ENCODE peak calls at places on chromosomes 2 and 18, in eight cellular contexts. One of them, this sample, is unnamed.

GRCh38 chr2:74536166-74536950 is 6.6 kb downstream of the HTRA2 start:
- DNase-seq in GM23338: no peak
- DNase-seq in mammary epithelial cell: no peak
- DNase-seq in effector memory CD4-positive, alpha-beta T cell: no peak
- DNase-seq in CD4-positive, alpha-beta memory T cell: no peak
- DNase-seq in suprapubic skin: no peak
- DNase-seq in pancreas: peak; percentile 43
- DNase-seq in SK-N-SH: no peak
- DNase-seq in this sample: no peak

GRCh38 chr2:58427572-58428285 is 186.6 kb upstream of the FANCL start:
- DNase-seq in SK-N-SH: peak; percentile 51
- DNase-seq in GM23338: peak; percentile 69
- DNase-seq in suprapubic skin: no peak
- DNase-seq in pancreas: peak; percentile 68
- DNase-seq in mammary epithelial cell: peak; percentile 18
- DNase-seq in effector memory CD4-positive, alpha-beta T cell: no peak
- DNase-seq in CD4-positive, alpha-beta memory T cell: no peak
- DNase-seq in this sample: no peak

GRCh38 chr2:50514881-50515280 is 517.1 kb downstream of the NRXN1 start:
- DNase-seq in CD4-positive, alpha-beta memory T cell: no peak
- DNase-seq in pancreas: no peak
- DNase-seq in effector memory CD4-positive, alpha-beta T cell: no peak
- DNase-seq in suprapubic skin: no peak
- DNase-seq in SK-N-SH: no peak
- DNase-seq in GM23338: peak; percentile 71
- DNase-seq in mammary epithelial cell: no peak
- DNase-seq in this sample: no peak

GRCh38 chr2:118186110-118186857 is 98.0 kb downstream of the INSIG2 start:
- DNase-seq in effector memory CD4-positive, alpha-beta T cell: peak; percentile 68
- DNase-seq in SK-N-SH: peak; percentile 94
- DNase-seq in suprapubic skin: peak; percentile 93
- DNase-seq in GM23338: peak; percentile 93
- DNase-seq in pancreas: peak; percentile 92
- DNase-seq in CD4-positive, alpha-beta memory T cell: peak; percentile 88
- DNase-seq in mammary epithelial cell: peak; percentile 56
- DNase-seq in this sample: peak; percentile 91

GRCh38 chr2:107984667-107985066 is 1.7 kb upstream of the SLC5A7 start:
- DNase-seq in suprapubic skin: no peak
- DNase-seq in effector memory CD4-positive, alpha-beta T cell: no peak
- DNase-seq in GM23338: no peak
- DNase-seq in mammary epithelial cell: no peak
- DNase-seq in SK-N-SH: no peak
- DNase-seq in pancreas: no peak
- DNase-seq in CD4-positive, alpha-beta memory T cell: no peak
- DNase-seq in this sample: no peak

GRCh38 chr2:150528861-150529801 is 41.7 kb upstream of the RND3 start:
- DNase-seq in suprapubic skin: no peak
- DNase-seq in pancreas: no peak
- DNase-seq in mammary epithelial cell: peak; percentile 95
- DNase-seq in GM23338: peak; percentile 10
- DNase-seq in CD4-positive, alpha-beta memory T cell: no peak
- DNase-seq in effector memory CD4-positive, alpha-beta T cell: no peak
- DNase-seq in SK-N-SH: no peak
- DNase-seq in this sample: no peak

GRCh38 chr2:218368621-218369153 is 12.0 kb downstream of the CATIP start:
- DNase-seq in effector memory CD4-positive, alpha-beta T cell: no peak
- DNase-seq in CD4-positive, alpha-beta memory T cell: no peak
- DNase-seq in mammary epithelial cell: no peak
- DNase-seq in GM23338: peak; percentile 72
- DNase-seq in SK-N-SH: no peak
- DNase-seq in pancreas: no peak
- DNase-seq in suprapubic skin: no peak
- DNase-seq in this sample: peak; percentile 74

GRCh38 chr2:120228503-120228902 is 5.3 kb upstream of the TMEM185B start:
- DNase-seq in GM23338: no peak
- DNase-seq in CD4-positive, alpha-beta memory T cell: no peak
- DNase-seq in SK-N-SH: no peak
- DNase-seq in pancreas: peak; percentile 21
- DNase-seq in mammary epithelial cell: no peak
- DNase-seq in effector memory CD4-positive, alpha-beta T cell: no peak
- DNase-seq in suprapubic skin: peak; percentile 40
- DNase-seq in this sample: no peak

GRCh38 chr2:29632018-29632417 is 289.4 kb downstream of the ALK start:
- DNase-seq in CD4-positive, alpha-beta memory T cell: no peak
- DNase-seq in GM23338: no peak
- DNase-seq in effector memory CD4-positive, alpha-beta T cell: no peak
- DNase-seq in suprapubic skin: no peak
- DNase-seq in mammary epithelial cell: peak; percentile 62
- DNase-seq in SK-N-SH: no peak
- DNase-seq in pancreas: no peak
- DNase-seq in this sample: no peak

GRCh38 chr2:196336715-196337617 is 165.6 kb upstream of the STK17B start:
- DNase-seq in pancreas: no peak
- DNase-seq in SK-N-SH: peak; percentile 54
- DNase-seq in mammary epithelial cell: peak; percentile 16
- DNase-seq in effector memory CD4-positive, alpha-beta T cell: peak; percentile 2
- DNase-seq in CD4-positive, alpha-beta memory T cell: peak; percentile 24
- DNase-seq in GM23338: peak; percentile 61
- DNase-seq in suprapubic skin: no peak
- DNase-seq in this sample: no peak

GRCh38 chr2:240507778-240508251 is 50.0 kb downstream of the ANKMY1 start:
- DNase-seq in effector memory CD4-positive, alpha-beta T cell: no peak
- DNase-seq in GM23338: no peak
- DNase-seq in suprapubic skin: no peak
- DNase-seq in mammary epithelial cell: no peak
- DNase-seq in CD4-positive, alpha-beta memory T cell: no peak
- DNase-seq in pancreas: no peak
- DNase-seq in SK-N-SH: peak; percentile 10
- DNase-seq in this sample: peak; percentile 55

GRCh38 chr2:74079522-74080341 is 68.0 kb downstream of the BOLA3 start:
- DNase-seq in GM23338: no peak
- DNase-seq in SK-N-SH: no peak
- DNase-seq in pancreas: no peak
- DNase-seq in suprapubic skin: no peak
- DNase-seq in CD4-positive, alpha-beta memory T cell: no peak
- DNase-seq in effector memory CD4-positive, alpha-beta T cell: no peak
- DNase-seq in mammary epithelial cell: no peak
- DNase-seq in this sample: no peak

GRCh38 chr2:208040199-208041171 is 15.2 kb upstream of the PLEKHM3 start:
- DNase-seq in effector memory CD4-positive, alpha-beta T cell: peak; percentile 45
- DNase-seq in pancreas: peak; percentile 79
- DNase-seq in mammary epithelial cell: peak; percentile 50
- DNase-seq in suprapubic skin: peak; percentile 75
- DNase-seq in GM23338: peak; percentile 91
- DNase-seq in CD4-positive, alpha-beta memory T cell: peak; percentile 55
- DNase-seq in SK-N-SH: peak; percentile 58
- DNase-seq in this sample: no peak

GRCh38 chr2:138787053-138787666 is 7.0 kb upstream of the NXPH2 start:
- DNase-seq in suprapubic skin: no peak
- DNase-seq in SK-N-SH: peak; percentile 49
- DNase-seq in mammary epithelial cell: peak; percentile 29
- DNase-seq in GM23338: peak; percentile 56
- DNase-seq in effector memory CD4-positive, alpha-beta T cell: no peak
- DNase-seq in CD4-positive, alpha-beta memory T cell: peak; percentile 5
- DNase-seq in pancreas: no peak
- DNase-seq in this sample: no peak

GRCh38 chr2:75549401-75550253 is 11.1 kb downstream of the EVA1A start:
- DNase-seq in mammary epithelial cell: no peak
- DNase-seq in suprapubic skin: no peak
- DNase-seq in pancreas: no peak
- DNase-seq in GM23338: no peak
- DNase-seq in CD4-positive, alpha-beta memory T cell: no peak
- DNase-seq in SK-N-SH: no peak
- DNase-seq in effector memory CD4-positive, alpha-beta T cell: no peak
- DNase-seq in this sample: no peak

GRCh38 chr2:206765242-206766056 is at the start of the genes FASTKD2 and MDH1B:
- DNase-seq in pancreas: peak; percentile 89
- DNase-seq in mammary epithelial cell: peak; percentile 96
- DNase-seq in SK-N-SH: peak; percentile 85
- DNase-seq in CD4-positive, alpha-beta memory T cell: peak; percentile 91
- DNase-seq in suprapubic skin: peak; percentile 93
- DNase-seq in GM23338: peak; percentile 93
- DNase-seq in effector memory CD4-positive, alpha-beta T cell: peak; percentile 78
- DNase-seq in this sample: peak; percentile 95

GRCh38 chr2:49294225-49294624 is 139.9 kb upstream of the FSHR start:
- DNase-seq in mammary epithelial cell: no peak
- DNase-seq in effector memory CD4-positive, alpha-beta T cell: no peak
- DNase-seq in SK-N-SH: no peak
- DNase-seq in CD4-positive, alpha-beta memory T cell: no peak
- DNase-seq in pancreas: no peak
- DNase-seq in suprapubic skin: no peak
- DNase-seq in GM23338: no peak
- DNase-seq in this sample: no peak

GRCh38 chr2:13901526-13901925 is 731.0 kb upstream of the LRATD1 start:
- DNase-seq in SK-N-SH: no peak
- DNase-seq in effector memory CD4-positive, alpha-beta T cell: no peak
- DNase-seq in pancreas: no peak
- DNase-seq in suprapubic skin: no peak
- DNase-seq in GM23338: no peak
- DNase-seq in mammary epithelial cell: no peak
- DNase-seq in CD4-positive, alpha-beta memory T cell: no peak
- DNase-seq in this sample: no peak

GRCh38 chr18:8911408-8912340 is 190.8 kb upstream of the NDUFV2 start:
- DNase-seq in effector memory CD4-positive, alpha-beta T cell: no peak
- DNase-seq in mammary epithelial cell: no peak
- DNase-seq in CD4-positive, alpha-beta memory T cell: no peak
- DNase-seq in pancreas: no peak
- DNase-seq in suprapubic skin: no peak
- DNase-seq in GM23338: no peak
- DNase-seq in SK-N-SH: no peak
- DNase-seq in this sample: no peak

GRCh38 chr18:8910186-8910585 is 192.3 kb upstream of the NDUFV2 start:
- DNase-seq in CD4-positive, alpha-beta memory T cell: no peak
- DNase-seq in mammary epithelial cell: no peak
- DNase-seq in SK-N-SH: no peak
- DNase-seq in GM23338: no peak
- DNase-seq in suprapubic skin: no peak
- DNase-seq in effector memory CD4-positive, alpha-beta T cell: no peak
- DNase-seq in pancreas: no peak
- DNase-seq in this sample: no peak

GRCh38 chr18:8910843-8911242 is 191.7 kb upstream of the NDUFV2 start:
- DNase-seq in mammary epithelial cell: no peak
- DNase-seq in suprapubic skin: no peak
- DNase-seq in SK-N-SH: no peak
- DNase-seq in effector memory CD4-positive, alpha-beta T cell: no peak
- DNase-seq in GM23338: no peak
- DNase-seq in CD4-positive, alpha-beta memory T cell: no peak
- DNase-seq in pancreas: no peak
- DNase-seq in this sample: no peak

GRCh38 chr18:8908792-8909510 is 193.5 kb upstream of the NDUFV2 start:
- DNase-seq in SK-N-SH: no peak
- DNase-seq in pancreas: no peak
- DNase-seq in GM23338: no peak
- DNase-seq in CD4-positive, alpha-beta memory T cell: no peak
- DNase-seq in suprapubic skin: no peak
- DNase-seq in mammary epithelial cell: no peak
- DNase-seq in effector memory CD4-positive, alpha-beta T cell: no peak
- DNase-seq in this sample: no peak

GRCh38 chr18:8912348-8913057 is 190.0 kb upstream of the NDUFV2 start:
- DNase-seq in pancreas: peak; percentile 55
- DNase-seq in effector memory CD4-positive, alpha-beta T cell: no peak
- DNase-seq in CD4-positive, alpha-beta memory T cell: no peak
- DNase-seq in suprapubic skin: no peak
- DNase-seq in GM23338: peak; percentile 51
- DNase-seq in mammary epithelial cell: no peak
- DNase-seq in SK-N-SH: no peak
- DNase-seq in this sample: no peak
- H3K4me3 ChIP-seq in pancreas: no peak overlapping the region
- H3K4me3 ChIP-seq in effector memory CD4-positive, alpha-beta T cell: no peak overlapping the region
- H3K4me3 ChIP-seq in CD4-positive, alpha-beta memory T cell: no peak overlapping the region
- H3K4me3 ChIP-seq in suprapubic skin: no peak overlapping the region
- H3K4me3 ChIP-seq in GM23338: no peak overlapping the region
- H3K4me3 ChIP-seq in mammary epithelial cell: no peak overlapping the region
- H3K4me3 ChIP-seq in SK-N-SH: no peak overlapping the region
- H3K4me3 ChIP-seq in this sample: no peak overlapping the region

GRCh38 chr2:27029051-27029450 is 3.7 kb upstream of the TMEM214 start:
- DNase-seq in suprapubic skin: no peak
- DNase-seq in CD4-positive, alpha-beta memory T cell: no peak
- DNase-seq in effector memory CD4-positive, alpha-beta T cell: no peak
- DNase-seq in pancreas: no peak
- DNase-seq in mammary epithelial cell: no peak
- DNase-seq in SK-N-SH: no peak
- DNase-seq in GM23338: no peak
- DNase-seq in this sample: no peak
- H3K27ac ChIP-seq in suprapubic skin: no peak overlapping the region
- H3K27ac ChIP-seq in CD4-positive, alpha-beta memory T cell: no peak overlapping the region
- H3K27ac ChIP-seq in effector memory CD4-positive, alpha-beta T cell: no peak overlapping the region
- H3K27ac ChIP-seq in pancreas: no peak overlapping the region
- H3K27ac ChIP-seq in mammary epithelial cell: no peak overlapping the region
- H3K27ac ChIP-seq in SK-N-SH: no peak overlapping the region
- H3K27ac ChIP-seq in GM23338: no peak overlapping the region
- H3K27ac ChIP-seq in this sample: no peak overlapping the region

DNA sequence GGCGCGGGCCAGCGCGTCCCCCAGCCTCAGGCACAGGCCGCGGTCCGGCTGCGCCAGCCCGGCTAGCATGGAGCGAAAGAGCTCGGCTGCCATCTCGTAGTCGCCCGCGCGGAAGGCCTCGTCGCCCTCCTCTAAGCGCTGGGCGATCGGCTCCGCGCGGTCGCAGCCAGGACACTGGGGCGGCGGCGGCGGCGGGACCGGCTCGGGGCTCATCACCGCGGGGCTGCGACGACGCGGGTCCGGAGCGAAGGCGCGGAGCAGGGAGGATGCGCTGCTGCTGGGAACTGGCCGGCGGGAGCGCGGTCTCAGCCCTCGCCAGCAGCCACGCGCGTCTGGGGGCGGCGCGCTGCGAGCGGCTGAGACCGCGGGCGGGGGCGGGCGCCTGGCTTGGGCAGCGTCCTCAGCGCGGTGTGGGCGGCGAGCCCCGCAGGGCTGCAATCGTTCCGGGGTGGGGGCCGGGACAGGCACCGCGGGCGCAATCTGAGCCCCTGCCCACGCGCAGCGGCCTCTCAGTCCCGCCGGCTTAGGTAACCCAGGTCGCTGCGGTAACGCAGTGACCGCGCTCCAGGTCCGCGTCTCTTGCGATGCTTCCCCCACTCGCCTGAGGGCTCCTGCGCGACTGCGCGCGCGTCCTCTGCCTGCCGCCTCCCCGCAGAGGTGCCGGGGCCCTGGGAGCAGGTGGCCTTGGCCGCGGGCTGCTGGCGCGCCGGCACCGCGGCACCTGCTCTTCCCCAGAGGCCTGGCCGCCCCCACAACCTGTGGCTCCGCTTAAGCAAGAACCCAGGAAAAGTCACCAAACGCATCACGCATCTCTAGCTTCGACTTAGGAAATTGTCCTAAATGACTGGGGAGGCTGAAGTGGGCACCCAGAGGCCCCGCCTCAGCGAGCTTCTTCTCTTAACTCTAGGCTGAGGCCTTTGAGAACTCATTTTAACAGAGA is at the start of gene LONRF2:
- DNase-seq in CD4-positive, alpha-beta memory T cell: no peak
- DNase-seq in pancreas: peak; percentile 86
- DNase-seq in effector memory CD4-positive, alpha-beta T cell: no peak
- DNase-seq in GM23338: peak; percentile 62
- DNase-seq in suprapubic skin: no peak
- DNase-seq in SK-N-SH: peak; percentile 81
- DNase-seq in mammary epithelial cell: no peak
- DNase-seq in this sample: no peak
- H3K4me3 ChIP-seq in CD4-positive, alpha-beta memory T cell: no peak within 1 kb of the TSS
- H3K4me3 ChIP-seq in pancreas: peak within 1 kb of the TSS; percentile 67
- H3K4me3 ChIP-seq in effector memory CD4-positive, alpha-beta T cell: no peak within 1 kb of the TSS
- H3K4me3 ChIP-seq in GM23338: peak within 1 kb of the TSS; percentile 56
- H3K4me3 ChIP-seq in suprapubic skin: peak within 1 kb of the TSS; percentile 66
- H3K4me3 ChIP-seq in SK-N-SH: peak within 1 kb of the TSS; percentile 57
- H3K4me3 ChIP-seq in mammary epithelial cell: no peak within 1 kb of the TSS
- H3K4me3 ChIP-seq in this sample: peak within 1 kb of the TSS; percentile 75

GRCh38 chr2:46067501-46068292 is 229.5 kb upstream of the EPAS1 start:
- DNase-seq in GM23338: no peak
- DNase-seq in pancreas: no peak
- DNase-seq in SK-N-SH: no peak
- DNase-seq in mammary epithelial cell: peak; percentile 62
- DNase-seq in CD4-positive, alpha-beta memory T cell: no peak
- DNase-seq in suprapubic skin: no peak
- DNase-seq in effector memory CD4-positive, alpha-beta T cell: no peak
- DNase-seq in this sample: no peak
- H3K27ac ChIP-seq in GM23338: no peak overlapping the region
- H3K27ac ChIP-seq in pancreas: no peak overlapping the region
- H3K27ac ChIP-seq in SK-N-SH: peak overlapping the region; percentile 82
- H3K27ac ChIP-seq in mammary epithelial cell: no peak overlapping the region
- H3K27ac ChIP-seq in CD4-positive, alpha-beta memory T cell: no peak overlapping the region
- H3K27ac ChIP-seq in suprapubic skin: no peak overlapping the region
- H3K27ac ChIP-seq in effector memory CD4-positive, alpha-beta T cell: no peak overlapping the region
- H3K27ac ChIP-seq in this sample: peak overlapping the region; percentile 12

This sample was measured in coronary artery.